ENCODE peak calls at places on chromosomes 5 and 9, in five cellular contexts. R is fibroblast of lung; V is mesothelial cell of epicardium; F is stimulated activated CD4-positive, alpha-beta T cell treated with anti-CD3 and anti-CD28 coated beads, TNF-alpha, amount 100 ng/mL, for 1 hour; Y is HEK293T. C is an unnamed sample.

GRCh38 chr9:93093081-93093448 is 3.0 kb upstream of the CARD19 start:
- DNase-seq in F (no peak), Y (no peak), R (no peak), V (no peak), C (no peak)

GRCh38 chr5:88660947-88661869 is 221.8 kb downstream of the MEF2C start:
- DNase-seq in V (peak; percentile 77), Y (peak; percentile 93), R (peak; percentile 71), F (no peak), C (peak; percentile 91)

GRCh38 chr5:110053205-110053604 is 363.5 kb downstream of the MAN2A1 start:
- DNase-seq in V (no peak), Y (no peak), R (no peak), F (no peak), C (no peak)

GRCh38 chr5:15026011-15026481 is 154.5 kb upstream of the ANKH start:
- DNase-seq in V (no peak), Y (no peak), R (peak; percentile 34), F (no peak), C (no peak)

GRCh38 chr9:116381350-116381749 is 227.8 kb downstream of the PAPPA start:
- DNase-seq in Y (no peak), V (no peak), R (peak; percentile 75), F (no peak), C (no peak)

GRCh38 chr5:133996683-133997252 is 8.0 kb downstream of the VDAC1 start:
- DNase-seq in R (no peak), Y (peak; percentile 45), V (no peak), F (no peak), C (no peak)

GRCh38 chr9:135300346-135301141 is 179.0 kb upstream of the PPP1R26 start:
- DNase-seq in R (no peak), Y (no peak), V (peak; percentile 35), F (no peak), C (peak; percentile 12)

GRCh38 chr9:101485873-101486692 is 47.6 kb upstream of the RNF20 start:
- DNase-seq in Y (peak; percentile 56), V (peak; percentile 51), F (no peak), R (peak; percentile 45), C (peak; percentile 53)

GRCh38 chr5:35869705-35870277 is 13.1 kb downstream of the IL7R start:
- DNase-seq in Y (no peak), V (no peak), F (no peak), R (no peak), C (no peak)